ENCODE peak calls at places on chromosomes 16 and 17, in five cellular contexts. H is prostate gland, M is neural progenitor cell, P is RWPE2, O is body of pancreas. I is an unnamed sample.

GRCh38 chr17:73291260-73291801 is 20.5 kb downstream of the CDC42EP4 start:
- DNase-seq in H (no peak), M (no peak), P (peak; percentile 85), O (peak; percentile 51), I (no peak)

GRCh38 chr17:48127371-48128051 is 19.9 kb downstream of the SNX11 start:
- DNase-seq in H (no peak), M (no peak), P (peak; percentile 91), O (no peak), I (no peak)

GRCh38 chr17:69235338-69236058 is 6.9 kb upstream of the ABCA10 start:
- DNase-seq in H (peak; percentile 38), M (peak; percentile 93), P (peak; percentile 77), O (peak; percentile 76), I (peak; percentile 39)

GRCh38 chr16:66205287-66206167 is 161.0 kb upstream of the CDH5 start:
- DNase-seq in H (no peak), M (no peak), P (no peak), O (no peak), I (peak; percentile 16)

GRCh38 chr16:15682105-15682570 is 32.1 kb downstream of the NDE1 start:
- DNase-seq in H (no peak), M (peak; percentile 26), P (no peak), O (peak; percentile 27), I (no peak)

GRCh38 chr16:67528222-67528869 is at the start of gene RIPOR1:
- DNase-seq in H (no peak), M (peak; percentile 80), P (no peak), O (peak; percentile 64), I (no peak)

GRCh38 chr16:82061861-82062525 is 26.9 kb downstream of the HSD17B2 start:
- DNase-seq in H (no peak), M (peak; percentile 45), P (no peak), O (peak; percentile 27), I (no peak)

GRCh38 chr16:4386452-4386813 is 14.8 kb downstream of the VASN start:
- DNase-seq in H (no peak), M (no peak), P (no peak), O (no peak), I (no peak)

GRCh38 chr17:4901648-4902344 is 1.1 kb downstream of the CHRNE start:
- DNase-seq in H (no peak), M (no peak), P (no peak), O (no peak), I (no peak)

GRCh38 chr17:50863221-50863843 is 2.8 kb downstream of the TOB1 start:
- DNase-seq in H (peak; percentile 57), M (peak; percentile 69), P (no peak), O (peak; percentile 66), I (no peak)

GRCh38 chr16:24700549-24701392 is 28.7 kb upstream of the TNRC6A start:
- DNase-seq in H (peak; percentile 77), M (no peak), P (peak; percentile 85), O (peak; percentile 65), I (peak; percentile 98)

GRCh38 chr16:86491643-86492030 is 18.7 kb upstream of the FOXF1 start:
- DNase-seq in H (no peak), M (no peak), P (no peak), O (no peak), I (no peak)

GRCh38 chr16:53022374-53022773 is 30.3 kb downstream of the CHD9NB start:
- DNase-seq in H (peak; percentile 40), M (peak; percentile 84), P (no peak), O (peak; percentile 26), I (no peak)

GRCh38 chr16:85302848-85303353 is 190.6 kb upstream of the CIBAR2 start:
- DNase-seq in H (no peak), M (no peak), P (no peak), O (no peak), I (no peak)

GRCh38 chr17:56739376-56739775 is 94.3 kb downstream of the C17orf67 start:
- DNase-seq in H (no peak), M (no peak), P (no peak), O (no peak), I (no peak)

GRCh38 chr16:3776316-3776715 is 59.0 kb upstream of the TRAP1 start:
- DNase-seq in H (no peak), M (no peak), P (no peak), O (peak; percentile 48), I (no peak)

GRCh38 chr17:7239091-7240027 is at the start of gene PHF23:
- DNase-seq in H (peak; percentile 99), M (peak; percentile 100), P (peak; percentile 98), O (peak; percentile 99), I (peak; percentile 98)
- TF ChIP-seq CTCF in H (no peak), M (no peak), P (no peak), O (peak; percentile 18), I (no peak)

GRCh38 chr17:21228845-21229244 is 14.9 kb upstream of the TMEM11 start:
- DNase-seq in H (no peak), M (no peak), P (no peak), O (no peak), I (no peak)

GRCh38 chr17:21233581-21234337 is 19.5 kb downstream of the NATD1 start:
- DNase-seq in H (no peak), M (no peak), P (no peak), O (no peak), I (no peak)

GRCh38 chr17:21231533-21231932 is 17.6 kb upstream of the TMEM11 start:
- DNase-seq in H (no peak), M (no peak), P (no peak), O (no peak), I (no peak)

GRCh38 chr17:21235921-21236320 is 17.3 kb downstream of the NATD1 start:
- DNase-seq in H (no peak), M (no peak), P (no peak), O (no peak), I (no peak)

GRCh38 chr17:21232033-21232749 is 18.2 kb upstream of the TMEM11 start:
- DNase-seq in H (no peak), M (no peak), P (no peak), O (no peak), I (no peak)
- TF ChIP-seq CTCF in H (no peak), M (no peak), P (no peak), O (no peak), I (no peak)

GRCh38 chr16:56425439-56425832 is at the start of gene AMFR:
- DNase-seq in H (peak; percentile 37), M (peak; percentile 95), P (no peak), O (peak; percentile 66), I (peak; percentile 25)
- TF ChIP-seq CTCF in H (peak; percentile 29), M (peak; percentile 45), P (peak; percentile 71), O (peak; percentile 27), I (no peak)

DNA sequence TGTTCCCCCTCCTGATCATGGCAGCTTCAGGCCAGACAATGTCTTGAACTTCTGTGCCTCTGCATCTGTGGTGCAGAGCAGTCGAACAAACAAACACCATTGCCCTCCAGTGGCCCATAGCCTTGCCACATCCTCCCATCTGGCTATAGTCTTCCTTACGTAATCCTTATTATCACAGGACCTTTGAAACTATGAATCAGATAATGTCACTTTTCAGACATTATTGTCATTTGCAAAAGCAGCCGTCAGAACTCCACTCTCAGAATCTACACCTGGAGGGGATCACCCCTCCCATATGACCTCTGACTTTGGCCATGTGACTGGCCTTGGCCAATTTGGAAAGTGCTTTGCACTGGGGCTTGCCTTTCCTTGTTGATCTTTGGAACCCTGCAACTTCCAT is 387.3 kb downstream of the MAF start:
- DNase-seq in H (no peak), M (no peak), P (no peak), O (no peak), I (no peak)
- TF ChIP-seq CTCF in H (no peak), M (no peak), P (no peak), O (no peak), I (no peak)

GRCh38 chr17:18093616-18094408 is 6.1 kb downstream of the DRG2 start:
- DNase-seq in H (peak; percentile 19), M (peak; percentile 48), P (no peak), O (no peak), I (no peak)
- TF ChIP-seq CTCF in H (no peak), M (peak; percentile 54), P (peak; percentile 55), O (no peak), I (peak; percentile 46)

DNA sequence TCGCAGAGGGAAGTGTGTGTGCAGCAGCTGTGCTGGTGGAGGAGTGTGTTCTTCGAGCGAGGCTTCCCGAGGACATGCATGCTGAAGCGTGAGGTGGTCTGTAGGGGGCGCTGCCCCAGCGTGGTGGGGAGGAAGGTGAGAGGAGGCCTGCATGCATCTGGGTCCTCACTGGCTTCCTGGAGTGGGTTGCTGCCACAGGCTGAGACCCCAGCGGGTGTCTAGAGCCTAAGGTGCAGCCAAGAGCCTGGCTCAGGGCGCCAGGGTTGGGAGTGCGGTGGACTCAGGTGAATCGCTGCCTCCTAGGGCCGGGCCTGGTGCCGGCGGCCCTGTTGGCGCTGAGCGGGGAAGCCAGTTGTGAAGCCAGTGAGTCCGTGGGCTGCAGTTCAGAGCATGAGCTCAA is 7.5 kb upstream of the HSD3B7 start:
- DNase-seq in H (no peak), M (peak; percentile 50), P (no peak), O (no peak), I (no peak)
- TF ChIP-seq CTCF in H (no peak), M (peak; percentile 61), P (no peak), O (no peak), I (peak; percentile 46)

GRCh38 chr17:74981979-74982662 is 5.3 kb upstream of the CDR2L start:
- DNase-seq in H (peak; percentile 53), M (peak; percentile 95), P (no peak), O (peak; percentile 80), I (no peak)
- TF ChIP-seq CTCF in H (no peak), M (peak; percentile 16), P (no peak), O (peak; percentile 35), I (no peak)

GRCh38 chr16:48829911-48830310 is 219.9 kb upstream of the N4BP1 start:
- DNase-seq in H (no peak), M (no peak), P (no peak), O (no peak), I (no peak)

GRCh38 chr16:48834576-48834975 is 224.6 kb upstream of the N4BP1 start:
- DNase-seq in H (no peak), M (peak; percentile 61), P (no peak), O (no peak), I (no peak)

GRCh38 chr16:48833461-48833860 is 223.5 kb upstream of the N4BP1 start:
- DNase-seq in H (no peak), M (no peak), P (no peak), O (no peak), I (no peak)

GRCh38 chr16:48829361-48829760 is 219.4 kb upstream of the N4BP1 start:
- DNase-seq in H (no peak), M (no peak), P (no peak), O (no peak), I (no peak)

DNA sequence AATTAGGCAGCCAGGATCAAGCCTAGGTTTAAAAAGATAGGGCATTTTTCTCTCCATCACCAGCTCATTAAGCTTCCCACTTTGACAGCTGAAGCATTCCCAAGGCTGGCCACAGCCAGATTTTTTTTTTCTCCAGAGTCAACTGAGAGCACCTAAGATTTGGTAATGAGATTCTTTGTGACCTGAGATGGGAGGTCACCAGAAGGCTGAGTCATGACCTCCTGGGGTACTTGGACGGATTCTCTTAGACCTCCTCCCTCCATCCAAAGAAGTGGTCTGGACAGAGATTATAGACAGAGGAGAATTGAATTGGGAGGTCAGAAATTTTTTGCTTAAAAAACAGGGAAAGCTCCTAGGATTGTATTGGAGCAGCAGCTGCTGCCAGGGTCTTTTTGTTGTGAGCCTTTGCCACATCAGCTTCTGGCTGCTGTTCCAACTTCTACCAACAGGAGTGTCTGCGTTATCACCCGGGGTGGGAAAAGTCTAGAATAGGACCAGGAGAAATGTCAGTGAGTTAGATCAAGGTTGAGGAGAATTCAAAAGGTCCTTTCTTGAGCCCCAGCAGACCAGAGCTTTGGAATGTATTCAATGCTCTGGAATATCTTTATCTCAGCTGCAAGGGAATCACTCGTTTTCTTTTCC is 221.2 kb upstream of the N4BP1 start:
- DNase-seq in H (no peak), M (peak; percentile 54), P (no peak), O (no peak), I (no peak)
- TF ChIP-seq CTCF in H (no peak), M (peak; percentile 59), P (peak; percentile 7), O (no peak), I (no peak)